ENCODE peak calls at places on chromosomes 5 and 9, in seven cellular contexts. R, I, X, K, A, B and C are unnamed samples. For H3K27me3, the result is how much of the 10 kb centered on the place peaks cover.

GRCh38 chr5:134510970-134511795 is 14.3 kb upstream of the JADE2 start:
- DNase-seq in I (no peak), B (peak), A (no peak), K (peak), R (no peak), X (peak), C (no peak)

GRCh38 chr5:181207214-181207959 is 2.4 kb upstream of the TRIM7 start:
- DNase-seq in K (peak), A (peak), B (peak), I (peak), R (peak), X (peak), C (peak)

GRCh38 chr9:23768861-23769260 is 57.2 kb downstream of the ELAVL2 start:
- DNase-seq in X (no peak), B (no peak), I (no peak), K (no peak), A (no peak), R (no peak), C (no peak)

GRCh38 chr9:122900791-122901190 is 4.4 kb downstream of the RC3H2 start:
- DNase-seq in B (peak), A (peak), R (no peak), I (no peak), X (peak), K (no peak), C (no peak)

GRCh38 chr5:92378961-92379611 is 996.0 kb upstream of the ARRDC3 start:
- DNase-seq in R (no peak), B (peak), A (peak), I (no peak), X (peak), K (no peak), C (no peak)

GRCh38 chr9:38090170-38090569 is 21.1 kb upstream of the SHB start:
- DNase-seq in K (peak), X (no peak), R (no peak), B (no peak), I (no peak), A (no peak), C (no peak)

GRCh38 chr9:98994226-98995058 is 50.7 kb downstream of the COL15A1 start:
- DNase-seq in K (no peak), B (no peak), A (no peak), I (no peak), R (no peak), X (no peak), C (no peak)

GRCh38 chr5:143304836-143305475 is 98.5 kb downstream of the NR3C1 start:
- DNase-seq in I (no peak), B (no peak), A (no peak), K (no peak), X (no peak), R (no peak), C (no peak)

GRCh38 chr5:76608833-76609232 is 14.4 kb downstream of the F2RL2 start:
- DNase-seq in I (no peak), K (no peak), B (peak), A (peak), R (no peak), X (peak), C (no peak)

GRCh38 chr5:126988021-126988569 is 42.3 kb downstream of the MARCHF3 start:
- DNase-seq in I (no peak), R (no peak), B (no peak), K (no peak), X (no peak), A (no peak), C (no peak)

GRCh38 chr9:124270504-124271335 is 13.0 kb downstream of the NEK6 start:
- DNase-seq in R (no peak), X (no peak), B (no peak), A (no peak), K (no peak), I (peak), C (no peak)

GRCh38 chr5:123943136-123943535 is 431.2 kb downstream of the CSNK1G3 start:
- DNase-seq in B (no peak), R (no peak), K (no peak), I (no peak), X (no peak), A (no peak), C (no peak)

GRCh38 chr5:123936548-123936947 is 424.6 kb downstream of the CSNK1G3 start:
- DNase-seq in B (no peak), A (no peak), K (no peak), I (no peak), R (no peak), X (no peak), C (no peak)

GRCh38 chr5:123937230-123937629 is 425.3 kb downstream of the CSNK1G3 start:
- DNase-seq in R (peak), B (peak), X (peak), K (no peak), I (no peak), A (peak), C (no peak)
- TF ChIP-seq CTCF in R (peak), B (peak), X (peak), K (peak), I (peak), A (peak), C (peak)

GRCh38 chr5:169202969-169203368 is 98.0 kb downstream of the SLIT3 start:
- DNase-seq in I (no peak), B (no peak), X (no peak), R (no peak), K (no peak), A (no peak), C (no peak)
- H3K27me3 ChIP-seq in I (under half), B (under half), X (under half), R (under half), K (under half), A (under half), C (under half)

DNA sequence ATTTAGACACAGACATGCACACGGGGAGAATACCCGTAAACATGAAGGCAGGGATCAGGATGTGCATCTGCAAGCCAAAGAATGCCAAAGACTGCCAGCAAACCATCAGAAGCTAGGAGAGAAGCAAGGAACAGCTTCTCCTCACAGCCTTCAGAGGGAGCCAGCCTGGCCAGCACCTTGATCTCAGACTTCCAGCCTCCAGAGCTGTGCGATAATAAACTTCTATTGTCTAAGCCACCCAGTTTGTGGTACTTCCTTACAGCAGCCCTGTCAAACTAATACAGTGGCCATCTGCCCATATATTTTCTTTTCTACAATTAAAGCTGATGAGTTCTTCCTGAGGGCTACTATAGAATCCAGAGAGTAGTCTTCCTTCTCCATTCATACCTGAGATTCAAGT is 135.0 kb downstream of the SNCAIP start:
- DNase-seq in K (no peak), X (no peak), R (no peak), I (no peak), B (no peak), A (no peak), C (no peak)
- TF ChIP-seq CTCF in K (no peak), X (no peak), R (no peak), I (no peak), B (no peak), A (no peak), C (no peak)

GRCh38 chr5:77643654-77644404 is 5.3 kb upstream of the OTP start:
- DNase-seq in R (no peak), A (no peak), I (no peak), X (no peak), B (no peak), K (no peak), C (no peak)
- H3K27me3 ChIP-seq in R (half or more), A (half or more), I (under half), X (half or more), B (half or more), K (half or more), C (under half)

GRCh38 chr5:55035480-55035879 is 11.4 kb downstream of the GZMK start:
- DNase-seq in A (no peak), K (no peak), R (no peak), I (no peak), X (no peak), B (no peak), C (no peak)

GRCh38 chr5:55036477-55036876 is 12.4 kb downstream of the GZMK start:
- DNase-seq in X (no peak), K (no peak), R (no peak), A (peak), B (peak), I (no peak), C (peak)

GRCh38 chr5:55039843-55040242 is 15.8 kb downstream of the GZMK start:
- DNase-seq in B (no peak), X (peak), I (no peak), K (no peak), A (no peak), R (no peak), C (no peak)

GRCh38 chr5:55037816-55038379 is 13.8 kb downstream of the GZMK start:
- DNase-seq in I (no peak), B (no peak), K (no peak), X (no peak), R (no peak), A (no peak), C (no peak)

DNA sequence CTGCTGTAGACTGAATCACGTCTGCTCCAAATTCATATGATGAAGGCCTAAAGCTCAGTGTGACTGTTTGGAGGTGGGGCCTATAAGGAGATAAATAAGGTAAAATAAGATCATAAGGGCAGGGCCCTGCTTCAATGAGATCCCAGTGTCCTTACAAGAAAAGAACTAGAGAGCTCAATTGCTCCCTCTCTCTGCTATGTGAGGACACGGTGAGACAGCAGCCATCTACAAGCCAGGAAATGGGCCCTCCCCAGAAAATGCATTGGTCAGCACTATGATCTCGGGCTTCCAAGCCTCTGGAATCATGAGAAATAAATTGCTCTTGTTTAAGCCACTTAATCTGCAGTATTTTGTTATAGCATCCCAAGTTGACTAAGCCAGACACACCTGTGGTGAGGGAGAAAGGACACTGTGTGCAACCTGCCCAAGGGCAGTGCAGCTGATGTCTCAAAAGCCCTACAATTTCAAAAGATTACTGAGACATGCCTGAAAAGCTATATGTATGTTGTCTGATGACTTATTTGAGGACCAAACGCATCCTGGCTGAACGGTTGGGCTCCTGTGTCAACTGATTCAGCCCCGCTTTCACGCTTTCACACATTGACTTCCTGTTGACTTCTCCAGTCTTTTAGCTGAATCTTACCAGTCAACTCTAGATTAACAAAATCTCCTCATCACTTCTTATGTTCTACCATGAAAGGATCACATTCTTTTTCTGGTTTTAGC is 13.2 kb downstream of the GZMK start:
- DNase-seq in I (no peak), B (no peak), R (no peak), A (peak), K (no peak), X (no peak), C (no peak)
- TF ChIP-seq CTCF in I (no peak), B (peak), R (no peak), A (peak), K (no peak), X (no peak), C (peak)